ENCODE peak calls at places on chromosomes 3 and 15, in six cellular contexts. B is substantia nigra, W is tibial artery, C is IMR-90, M is lower lobe of right lung, T is ovary. K is an unnamed sample.

GRCh38 chr15:41843571-41843970 is 4.9 kb downstream of the PLA2G4B start:
- DNase-seq in B (no peak), W (no peak), C (no peak), M (no peak), T (no peak), K (no peak)

GRCh38 chr3:157109267-157110141 is 50.4 kb downstream of the CCNL1 start:
- DNase-seq in B (no peak), W (no peak), C (no peak), M (no peak), T (no peak), K (no peak)

GRCh38 chr3:31704651-31705179 is 172.0 kb downstream of the STT3B start:
- DNase-seq in B (no peak), W (peak; percentile 26), C (peak; percentile 92), M (peak; percentile 55), T (no peak), K (no peak)

GRCh38 chr15:55221090-55222011 is 24.6 kb upstream of the RSL24D1 start:
- DNase-seq in B (no peak), W (no peak), C (peak; percentile 96), M (no peak), T (no peak), K (no peak)

GRCh38 chr3:79564192-79564591 is 203.6 kb downstream of the ROBO1 start:
- DNase-seq in B (no peak), W (no peak), C (no peak), M (no peak), T (no peak), K (no peak)

GRCh38 chr3:151085227-151085888 is at the start of gene MED12L:
- DNase-seq in B (peak; percentile 42), W (peak; percentile 45), C (peak; percentile 74), M (peak; percentile 79), T (peak; percentile 63), K (peak; percentile 77)

GRCh38 chr3:31159331-31160039 is 265.0 kb upstream of the GADL1 start:
- DNase-seq in B (no peak), W (no peak), C (no peak), M (no peak), T (no peak), K (no peak)

GRCh38 chr15:68299436-68299835 is 21.9 kb downstream of the FEM1B start:
- DNase-seq in B (no peak), W (no peak), C (no peak), M (no peak), T (no peak), K (no peak)

GRCh38 chr15:69465253-69465652 is 12.6 kb downstream of the RPLP1 start:
- DNase-seq in B (no peak), W (no peak), C (no peak), M (no peak), T (no peak), K (no peak)

GRCh38 chr15:90818251-90819210 is 49.9 kb upstream of the FURIN start:
- DNase-seq in B (no peak), W (no peak), C (no peak), M (peak; percentile 65), T (no peak), K (no peak)

GRCh38 chr3:160665784-160666526 is 11.0 kb upstream of the ARL14 start:
- DNase-seq in B (no peak), W (no peak), C (peak; percentile 91), M (no peak), T (no peak), K (no peak)

GRCh38 chr3:172530566-172530965 is 7.3 kb upstream of the TNFSF10 start:
- DNase-seq in B (no peak), W (no peak), C (peak; percentile 76), M (no peak), T (no peak), K (no peak)

GRCh38 chr3:185585862-185586643 is at the start of gene SENP2:
- DNase-seq in B (peak; percentile 99), W (peak; percentile 99), C (peak; percentile 98), M (peak; percentile 100), T (peak; percentile 98), K (peak; percentile 100)

GRCh38 chr3:125011941-125012340 is 43.9 kb downstream of the HEG1 start:
- DNase-seq in B (no peak), W (no peak), C (peak; percentile 40), M (no peak), T (no peak), K (no peak)

GRCh38 chr3:59320080-59320479 is 270.3 kb upstream of the CFAP20DC start:
- DNase-seq in B (no peak), W (no peak), C (no peak), M (no peak), T (no peak), K (no peak)

GRCh38 chr3:122533931-122534334 is 19.2 kb upstream of the KPNA1 start:
- DNase-seq in B (no peak), W (no peak), C (peak; percentile 87), M (no peak), T (no peak), K (no peak)

GRCh38 chr3:193829781-193830180 is 236.8 kb downstream of the OPA1 start:
- DNase-seq in B (no peak), W (no peak), C (peak; percentile 16), M (no peak), T (no peak), K (no peak)

GRCh38 chr3:152365766-152366593 is 97.3 kb downstream of the MBNL1 start:
- DNase-seq in B (no peak), W (no peak), C (peak; percentile 59), M (no peak), T (no peak), K (no peak)

GRCh38 chr3:189927975-189928895 is 192.5 kb downstream of the P3H2 start:
- DNase-seq in B (no peak), W (no peak), C (no peak), M (no peak), T (no peak), K (no peak)

GRCh38 chr3:139718415-139718814 is 40.6 kb upstream of the NMNAT3 start:
- DNase-seq in B (no peak), W (peak; percentile 21), C (peak; percentile 3), M (no peak), T (peak; percentile 67), K (peak; percentile 50)

GRCh38 chr3:127762077-127762786 is 60.1 kb downstream of the MGLL start:
- DNase-seq in B (peak; percentile 42), W (peak; percentile 51), C (no peak), M (peak; percentile 67), T (peak; percentile 27), K (no peak)

GRCh38 chr15:100100926-100101325 is 240.8 kb downstream of the ADAMTS17 start:
- DNase-seq in B (no peak), W (no peak), C (no peak), M (no peak), T (no peak), K (no peak)

GRCh38 chr15:100098705-100099104 is 243.1 kb downstream of the ADAMTS17 start:
- DNase-seq in B (no peak), W (no peak), C (no peak), M (no peak), T (no peak), K (no peak)

GRCh38 chr15:100099976-100100375 is 241.8 kb downstream of the ADAMTS17 start:
- DNase-seq in B (no peak), W (no peak), C (no peak), M (no peak), T (no peak), K (no peak)

GRCh38 chr15:100103828-100104227 is 237.9 kb downstream of the ADAMTS17 start:
- DNase-seq in B (no peak), W (no peak), C (no peak), M (no peak), T (no peak), K (no peak)

DNA sequence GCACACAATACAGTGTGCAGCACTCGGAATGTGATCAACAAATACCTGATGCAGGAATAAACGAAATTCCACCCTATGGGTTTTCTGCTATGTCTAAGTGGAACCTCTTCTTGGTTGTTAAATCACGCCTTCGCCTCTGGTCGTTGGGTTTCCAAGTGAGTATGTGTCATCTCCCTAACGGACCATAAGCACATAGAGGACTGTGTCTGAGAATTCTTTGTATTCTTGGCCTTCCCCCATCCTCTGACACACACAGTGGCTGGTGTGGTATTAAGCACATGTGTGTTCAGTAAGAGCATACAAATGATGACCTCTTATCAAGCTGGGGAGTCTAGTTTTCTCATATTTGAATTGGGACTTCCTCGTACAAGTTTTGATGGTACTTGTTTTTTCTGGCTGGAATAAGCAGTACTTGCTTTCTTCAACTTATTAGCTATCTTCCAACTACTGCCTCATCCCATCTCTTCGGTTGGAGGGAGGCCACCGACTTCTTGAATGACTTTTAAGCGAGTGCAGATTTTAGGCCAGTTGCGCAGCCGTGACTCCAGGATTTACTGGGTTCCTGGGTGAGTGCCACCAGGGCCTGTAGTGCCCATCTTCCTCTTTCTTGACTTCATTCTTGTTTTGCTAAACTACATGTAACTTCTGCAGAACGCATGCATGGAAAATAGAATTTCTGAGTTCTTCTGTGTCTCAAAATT is 240.2 kb downstream of the ADAMTS17 start:
- DNase-seq in B (no peak), W (peak; percentile 58), C (no peak), M (no peak), T (no peak), K (no peak)
- H3K27ac ChIP-seq in B (no peak overlapping the region), W (peak overlapping the region; percentile 23), C (no peak overlapping the region), M (no peak overlapping the region), T (no peak overlapping the region), K (no peak overlapping the region)

GRCh38 chr3:195184716-195185421 is 86.1 kb downstream of the XXYLT1 start:
- DNase-seq in B (no peak), W (no peak), C (peak; percentile 26), M (no peak), T (no peak), K (no peak)
- H3K27ac ChIP-seq in B (no peak overlapping the region), W (no peak overlapping the region), C (no peak overlapping the region), M (no peak overlapping the region), T (no peak overlapping the region), K (no peak overlapping the region)

GRCh38 chr3:64732570-64732969 is 44.8 kb upstream of the ADAMTS9 start:
- DNase-seq in B (no peak), W (no peak), C (peak; percentile 2), M (no peak), T (no peak), K (no peak)

GRCh38 chr3:64728994-64729393 is 41.2 kb upstream of the ADAMTS9 start:
- DNase-seq in B (no peak), W (no peak), C (no peak), M (no peak), T (no peak), K (no peak)

GRCh38 chr3:64730651-64731050 is 42.9 kb upstream of the ADAMTS9 start:
- DNase-seq in B (no peak), W (no peak), C (no peak), M (no peak), T (peak; percentile 41), K (no peak)

GRCh38 chr3:64728428-64728827 is 40.6 kb upstream of the ADAMTS9 start:
- DNase-seq in B (no peak), W (no peak), C (no peak), M (no peak), T (no peak), K (no peak)
- H3K27ac ChIP-seq in B (no peak overlapping the region), W (no peak overlapping the region), C (no peak overlapping the region), M (no peak overlapping the region), T (no peak overlapping the region), K (no peak overlapping the region)

DNA sequence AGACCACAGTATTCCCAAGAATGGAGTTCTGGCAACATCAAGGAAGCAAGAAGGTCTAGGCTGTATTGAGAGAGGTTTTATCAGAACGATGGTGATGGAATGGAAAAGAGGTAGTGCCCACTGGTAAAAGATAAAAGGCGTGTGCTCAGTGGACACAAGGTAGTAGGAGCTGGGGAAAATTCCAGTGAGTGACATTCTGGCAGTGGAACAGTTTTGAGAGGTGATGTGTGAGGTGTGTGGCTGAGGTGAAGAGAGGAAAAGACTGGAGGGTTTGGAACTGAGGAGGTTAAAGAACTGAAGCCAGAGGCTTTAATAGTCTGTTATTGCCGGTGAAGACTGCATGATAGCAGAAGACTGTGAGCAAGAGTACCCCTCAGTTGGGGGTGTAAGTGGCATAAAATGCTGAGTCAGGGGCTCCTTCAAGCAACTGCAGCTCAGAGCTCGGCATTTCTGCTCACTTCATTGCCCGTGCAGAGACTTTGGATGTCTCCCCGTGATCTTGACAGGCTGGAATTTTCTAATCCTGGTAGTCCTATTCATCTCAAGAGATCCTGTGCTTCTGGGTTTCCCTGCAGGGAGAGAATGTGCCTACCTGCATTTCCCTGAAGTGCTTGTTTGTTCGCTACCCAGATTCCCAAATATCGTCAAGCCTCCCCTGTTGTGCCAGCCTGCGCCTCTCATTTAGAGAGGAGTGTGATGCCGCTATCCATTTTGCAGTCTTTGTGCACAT is 191.0 kb downstream of the SATB1 start:
- DNase-seq in B (no peak), W (no peak), C (no peak), M (no peak), T (no peak), K (no peak)
- H3K27ac ChIP-seq in B (no peak overlapping the region), W (no peak overlapping the region), C (no peak overlapping the region), M (no peak overlapping the region), T (no peak overlapping the region), K (no peak overlapping the region)